ENCODE peak calls at places on chromosomes 12 and 14, in ten cellular contexts. H, P, D, M, Q, A, F, U, Z and J are unnamed samples.

GRCh38 chr12:97716356-97716755 is 253.8 kb downstream of the RMST start:
- DNase-seq in Q (peak), P (no peak), F (peak), Z (no peak), A (no peak), U (no peak), H (no peak), D (peak), M (no peak), J (no peak)

GRCh38 chr12:45966486-45966885 is 23.9 kb downstream of the SCAF11 start:
- DNase-seq in A (no peak), F (no peak), U (no peak), H (no peak), Q (no peak), M (no peak), D (no peak), Z (no peak), P (no peak), J (no peak)

GRCh38 chr12:52600941-52601481 is at the start of gene KRT72:
- DNase-seq in U (no peak), P (no peak), F (no peak), D (no peak), M (no peak), A (no peak), H (no peak), Z (no peak), Q (no peak), J (no peak)

GRCh38 chr14:89504602-89505320 is 87.7 kb upstream of the FOXN3 start:
- DNase-seq in P (no peak), Z (no peak), A (no peak), M (no peak), D (no peak), F (peak), Q (no peak), H (no peak), U (no peak), J (no peak)

GRCh38 chr14:35964736-35965135 is 138.6 kb downstream of the BRMS1L start:
- DNase-seq in A (no peak), F (no peak), Q (no peak), P (no peak), Z (no peak), H (no peak), D (no peak), U (no peak), M (no peak), J (no peak)

GRCh38 chr12:23895792-23896218 is 53.7 kb downstream of the SOX5 start:
- DNase-seq in F (no peak), P (no peak), Z (no peak), D (no peak), M (no peak), A (no peak), H (peak), U (no peak), Q (no peak), J (no peak)

GRCh38 chr14:50064993-50065392 is 51.4 kb downstream of the VCPKMT start:
- DNase-seq in A (peak), P (no peak), F (no peak), M (no peak), U (peak), Q (peak), H (no peak), D (no peak), Z (no peak), J (peak)

GRCh38 chr14:59215757-59216156 is 27.3 kb downstream of the DAAM1 start:
- DNase-seq in A (no peak), U (no peak), Q (no peak), P (no peak), D (no peak), M (no peak), F (no peak), Z (no peak), H (no peak), J (no peak)

GRCh38 chr12:111446044-111446581 is 40.4 kb downstream of the SH2B3 start:
- DNase-seq in Q (no peak), D (peak), A (no peak), P (no peak), U (no peak), F (no peak), H (no peak), Z (no peak), M (no peak), J (no peak)

GRCh38 chr14:87175175-87175574 is 817.8 kb downstream of the GALC start:
- DNase-seq in D (no peak), Q (no peak), F (no peak), M (no peak), H (no peak), Z (no peak), A (no peak), P (no peak), U (no peak), J (no peak)

GRCh38 chr14:61281186-61281676 is at the start of gene TMEM30B:
- DNase-seq in P (peak), U (peak), Z (no peak), A (peak), F (peak), M (no peak), D (no peak), Q (peak), H (no peak), J (no peak)